ENCODE peak calls at places on chromosomes 12 and 14, in six cellular contexts. S is PC-3, K is Calu3, V is choroid plexus epithelial cell, N is RWPE1, Z is A673. A is an unnamed sample.

GRCh38 chr12:57452181-57452936 is 2.7 kb upstream of the INHBE start:
- DNase-seq in S (peak), K (no peak), V (peak), N (no peak), Z (no peak), A (peak)

GRCh38 chr12:129613311-129613710 is 290.5 kb downstream of the TMEM132D start:
- DNase-seq in S (no peak), K (no peak), V (no peak), N (no peak), Z (no peak), A (no peak)

GRCh38 chr12:91264178-91264577 is 81.6 kb upstream of the DCN start:
- DNase-seq in S (no peak), K (no peak), V (peak), N (no peak), Z (no peak), A (no peak)

GRCh38 chr12:108308432-108308831 is 30.7 kb downstream of the CMKLR1 start:
- DNase-seq in S (no peak), K (no peak), V (peak), N (no peak), Z (no peak), A (peak)

GRCh38 chr12:95790025-95790911 is at the start of gene NTN4:
- DNase-seq in S (peak), K (peak), V (peak), N (peak), Z (peak), A (peak)

GRCh38 chr14:71322660-71323250 is 415.5 kb downstream of the PCNX1 start:
- DNase-seq in S (peak), K (no peak), V (peak), N (peak), Z (peak), A (peak)

GRCh38 chr12:79934309-79935020 is 432 bp downstream of the PPP1R12A start:
- DNase-seq in S (no peak), K (peak), V (peak), N (peak), Z (peak), A (no peak)

GRCh38 chr12:125773033-125773432 is 707.8 kb downstream of the AACS start:
- DNase-seq in S (peak), K (peak), V (no peak), N (peak), Z (peak), A (peak)

GRCh38 chr12:112664569-112664968 is 127.0 kb upstream of the RPH3A start:
- DNase-seq in S (peak), K (peak), V (peak), N (peak), Z (peak), A (peak)

GRCh38 chr12:41856228-41856627 is 288.4 kb downstream of the GXYLT1 start:
- DNase-seq in S (no peak), K (no peak), V (no peak), N (no peak), Z (no peak), A (no peak)

GRCh38 chr12:51323966-51324895 is at the start of gene BIN2:
- DNase-seq in S (no peak), K (no peak), V (no peak), N (no peak), Z (no peak), A (no peak)

GRCh38 chr12:32477714-32478113 is 78.4 kb downstream of the FGD4 start:
- DNase-seq in S (no peak), K (no peak), V (no peak), N (no peak), Z (peak), A (no peak)

GRCh38 chr12:1916396-1917171 is 1.9 kb downstream of the CACNA2D4 start:
- DNase-seq in S (no peak), K (no peak), V (peak), N (no peak), Z (no peak), A (no peak)

GRCh38 chr14:103130965-103131364 is 7.7 kb downstream of the TNFAIP2 start:
- DNase-seq in S (peak), K (no peak), V (peak), N (peak), Z (peak), A (peak)

GRCh38 chr14:100824156-100824555 is 1.8 kb upstream of the MEG3 start:
- DNase-seq in S (no peak), K (no peak), V (peak), N (no peak), Z (peak), A (no peak)

GRCh38 chr14:97217094-97217885 is 420.1 kb downstream of the VRK1 start:
- DNase-seq in S (no peak), K (no peak), V (no peak), N (no peak), Z (peak), A (no peak)

GRCh38 chr12:32870716-32871115 is 25.9 kb downstream of the PKP2 start:
- DNase-seq in S (no peak), K (no peak), V (peak), N (no peak), Z (no peak), A (peak)

GRCh38 chr12:71589478-71589881 is 74.2 kb downstream of the ZFC3H1 start:
- DNase-seq in S (no peak), K (no peak), V (peak), N (no peak), Z (no peak), A (no peak)

GRCh38 chr12:99522456-99522855 is 125.1 kb upstream of the GARIN6 start:
- DNase-seq in S (peak), K (no peak), V (no peak), N (no peak), Z (no peak), A (no peak)

GRCh38 chr14:59429798-59430197 is 35.4 kb downstream of the GPR135 start:
- DNase-seq in S (no peak), K (no peak), V (no peak), N (no peak), Z (no peak), A (no peak)

GRCh38 chr14:59425322-59425945 is 39.7 kb downstream of the GPR135 start:
- DNase-seq in S (peak), K (no peak), V (peak), N (no peak), Z (no peak), A (no peak)

GRCh38 chr14:59427653-59428578 is 37.3 kb downstream of the GPR135 start:
- DNase-seq in S (no peak), K (no peak), V (peak), N (no peak), Z (no peak), A (no peak)

GRCh38 chr14:59424707-59425106 is 40.5 kb downstream of the GPR135 start:
- DNase-seq in S (no peak), K (no peak), V (no peak), N (no peak), Z (no peak), A (no peak)

DNA sequence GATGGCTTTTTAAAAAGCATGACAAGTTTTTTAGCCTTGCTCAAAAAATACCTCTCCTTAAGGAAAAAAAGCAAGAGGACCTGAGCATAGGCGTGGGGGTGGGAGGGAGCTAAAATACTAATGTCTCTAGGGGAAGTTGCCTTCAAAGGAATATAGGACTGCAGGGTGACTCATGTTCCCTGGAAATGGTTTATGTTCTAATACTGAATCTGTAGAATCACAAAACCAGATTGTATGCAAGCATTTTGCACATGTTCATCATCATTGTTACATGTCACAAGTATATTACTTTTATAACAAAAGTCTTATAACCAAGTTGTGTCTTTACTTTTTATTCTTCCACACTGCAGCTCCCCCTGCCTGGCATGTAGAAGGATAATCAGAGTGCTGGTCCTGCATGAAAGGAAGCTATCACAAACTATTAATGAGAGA is 36.6 kb downstream of the GPR135 start:
- DNase-seq in S (peak), K (no peak), V (peak), N (peak), Z (no peak), A (no peak)
- TF ChIP-seq CTCF in S (peak), K (no peak), V (peak), N (no peak), Z (peak), A (no peak)

DNA sequence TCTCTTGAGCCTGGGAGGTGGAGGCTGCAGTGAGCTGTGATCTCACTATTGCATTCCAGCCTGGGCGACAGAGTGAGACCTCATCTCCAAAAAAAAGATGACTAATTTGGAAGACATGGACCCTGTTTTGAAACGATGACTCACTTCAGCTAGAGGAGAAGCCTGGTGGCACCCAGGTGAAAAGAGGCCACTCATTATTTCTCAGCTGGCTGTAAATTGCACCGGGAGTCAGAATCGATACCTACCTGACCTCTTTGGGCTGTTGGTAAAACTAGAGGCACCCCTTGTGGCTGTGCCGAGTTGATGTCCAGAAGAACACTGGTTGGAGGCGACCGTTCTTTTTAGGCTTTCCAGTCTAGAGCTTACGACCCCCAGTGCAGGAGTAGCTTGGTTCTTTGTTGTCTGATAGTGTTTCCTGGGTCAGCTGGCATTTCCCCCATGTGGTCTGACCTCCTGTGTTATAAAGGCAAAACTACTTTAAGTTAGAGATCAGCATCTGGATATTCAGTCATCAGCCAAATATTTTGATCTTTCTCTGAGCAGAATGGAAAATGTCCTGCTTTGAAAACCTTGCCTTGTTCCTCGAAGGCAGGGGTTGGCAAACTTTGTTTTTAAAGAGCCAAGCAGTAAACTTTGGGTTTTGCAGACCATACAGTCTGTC is 93.2 kb downstream of the CHST11 start:
- DNase-seq in S (no peak), K (no peak), V (peak), N (peak), Z (no peak), A (peak)
- TF ChIP-seq CTCF in S (no peak), K (no peak), V (peak), N (no peak), Z (no peak), A (no peak)

GRCh38 chr12:12645485-12645884 is 33.8 kb downstream of the CREBL2 start:
- DNase-seq in S (peak), K (peak), V (peak), N (peak), Z (peak), A (peak)
- TF ChIP-seq CTCF in S (peak), K (peak), V (peak), N (no peak), Z (peak), A (no peak)

GRCh38 chr14:93115069-93115919 is 431 bp downstream of the ITPK1 start:
- DNase-seq in S (peak), K (peak), V (peak), N (peak), Z (peak), A (peak)
- TF ChIP-seq CTCF in S (no peak), K (no peak), V (no peak), N (no peak), Z (no peak), A (no peak)

GRCh38 chr14:32703246-32703645 is 235.4 kb upstream of the NPAS3 start:
- DNase-seq in S (no peak), K (no peak), V (peak), N (no peak), Z (no peak), A (no peak)
- TF ChIP-seq CTCF in S (no peak), K (no peak), V (no peak), N (no peak), Z (no peak), A (no peak)

DNA sequence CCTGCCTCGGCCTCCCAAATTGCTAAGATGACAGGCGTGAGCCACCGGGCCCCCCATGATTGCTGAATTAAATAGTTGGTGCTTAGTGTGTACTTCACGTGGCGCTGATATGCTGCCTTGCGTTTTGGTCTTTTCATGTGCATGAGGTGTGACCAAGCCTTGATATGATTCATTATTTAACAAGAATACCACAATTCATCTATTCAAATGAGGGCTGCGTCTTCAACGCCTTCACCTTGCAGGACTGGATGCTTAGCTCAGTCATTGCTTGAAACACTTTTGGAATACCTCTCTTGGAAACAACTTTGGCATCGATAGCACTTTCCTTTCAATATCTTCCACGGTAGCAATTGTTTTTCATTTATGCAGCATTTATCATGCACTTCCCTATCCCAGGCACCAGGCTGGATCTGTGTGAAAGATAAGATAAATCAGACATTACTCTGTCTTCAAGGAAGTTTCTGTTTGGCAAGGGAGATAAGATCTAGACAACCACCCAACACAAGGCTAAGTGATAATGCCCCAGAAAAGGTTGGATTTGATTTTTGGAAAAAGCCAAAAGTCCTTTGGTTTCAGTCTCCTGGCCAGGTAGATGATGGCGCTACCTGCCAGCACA is 1.3 kb upstream of the TEAD4 start:
- DNase-seq in S (no peak), K (no peak), V (peak), N (no peak), Z (no peak), A (no peak)
- TF ChIP-seq CTCF in S (no peak), K (no peak), V (peak), N (no peak), Z (no peak), A (no peak)

GRCh38 chr12:10154145-10154496 is 17.8 kb downstream of the OLR1 start:
- DNase-seq in S (no peak), K (no peak), V (no peak), N (no peak), Z (no peak), A (no peak)
- TF ChIP-seq CTCF in S (no peak), K (no peak), V (no peak), N (no peak), Z (no peak), A (no peak)

GRCh38 chr12:115946867-115947695 is 330.4 kb downstream of the MED13L start:
- DNase-seq in S (peak), K (no peak), V (peak), N (no peak), Z (peak), A (no peak)
- TF ChIP-seq CTCF in S (peak), K (no peak), V (peak), N (no peak), Z (peak), A (peak)

DNA sequence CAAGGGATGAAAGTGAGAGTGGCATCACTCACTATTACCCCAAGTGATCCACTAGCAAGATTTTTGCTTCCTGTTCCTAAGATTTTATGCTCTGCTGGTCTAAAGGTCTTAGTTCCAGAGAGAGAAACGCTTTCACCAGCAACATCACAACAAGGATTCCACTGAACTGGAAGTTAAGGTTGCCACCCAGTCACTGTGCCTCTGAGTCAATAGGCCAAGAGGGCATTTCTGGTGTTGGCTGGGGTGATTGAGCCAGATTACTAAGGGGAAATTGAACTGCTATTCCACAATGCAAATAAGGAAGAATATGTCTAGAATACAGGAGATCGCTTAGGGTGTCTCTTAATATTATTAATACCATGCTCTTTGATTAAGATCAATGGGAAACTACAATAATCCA is 142.5 kb upstream of the ARID2 start:
- DNase-seq in S (no peak), K (no peak), V (no peak), N (no peak), Z (no peak), A (no peak)
- TF ChIP-seq CTCF in S (no peak), K (no peak), V (no peak), N (no peak), Z (no peak), A (no peak)

GRCh38 chr14:25049127-25049558 is 804 bp downstream of the STXBP6 start:
- DNase-seq in S (no peak), K (no peak), V (peak), N (no peak), Z (no peak), A (no peak)
- TF ChIP-seq CTCF in S (no peak), K (no peak), V (no peak), N (no peak), Z (no peak), A (no peak)